ENCODE peak calls at places on chromosome 16, in nine cellular contexts. X, L, B, O, R, Z, H, F and J are unnamed samples.

GRCh38 chr16:52521570-52521969 is 25.4 kb downstream of the TOX3 start:
- DNase-seq in X (no peak), L (no peak), B (no peak), O (no peak), R (no peak), Z (no peak), H (no peak), F (no peak), J (no peak)

GRCh38 chr16:76900285-76901263 is 290.4 kb upstream of the MON1B start:
- DNase-seq in X (no peak), L (no peak), B (no peak), O (no peak), R (no peak), Z (no peak), H (no peak), F (no peak), J (no peak)

GRCh38 chr16:13858873-13859580 is 60.9 kb upstream of the ERCC4 start:
- DNase-seq in X (no peak), L (no peak), B (no peak), O (no peak), R (no peak), Z (no peak), H (no peak), F (no peak), J (no peak)

GRCh38 chr16:23729503-23730424 is 16.7 kb upstream of the ERN2 start:
- DNase-seq in X (no peak), L (no peak), B (no peak), O (no peak), R (no peak), Z (peak), H (no peak), F (no peak), J (no peak)

GRCh38 chr16:85477801-85478363 is 135.2 kb upstream of the GSE1 start:
- DNase-seq in X (no peak), L (no peak), B (no peak), O (no peak), R (no peak), Z (no peak), H (no peak), F (no peak), J (no peak)

GRCh38 chr16:17334096-17334495 is 136.7 kb downstream of the XYLT1 start:
- DNase-seq in X (no peak), L (no peak), B (no peak), O (no peak), R (no peak), Z (no peak), H (peak), F (no peak), J (no peak)

GRCh38 chr16:69243479-69243878 is 56.5 kb downstream of the SNTB2 start:
- DNase-seq in X (no peak), L (no peak), B (no peak), O (no peak), R (no peak), Z (no peak), H (no peak), F (no peak), J (no peak)

GRCh38 chr16:53736297-53736696 is 32.3 kb downstream of the FTO start:
- DNase-seq in X (no peak), L (no peak), B (no peak), O (no peak), R (no peak), Z (no peak), H (no peak), F (no peak), J (no peak)

GRCh38 chr16:77406680-77407079 is 28.2 kb downstream of the ADAMTS18 start:
- DNase-seq in X (no peak), L (no peak), B (no peak), O (no peak), R (no peak), Z (no peak), H (no peak), F (no peak), J (no peak)

GRCh38 chr16:67246081-67246944 is 968 bp downstream of the FHOD1 start:
- DNase-seq in X (peak), L (peak), B (peak), O (peak), R (no peak), Z (peak), H (no peak), F (peak), J (peak)

GRCh38 chr16:49287572-49287971 is 5.9 kb upstream of the CBLN1 start:
- DNase-seq in X (no peak), L (no peak), B (no peak), O (no peak), R (no peak), Z (no peak), H (no peak), F (no peak), J (no peak)

GRCh38 chr16:68644715-68645493 is at the start of gene CDH3:
- DNase-seq in X (peak), L (peak), B (no peak), O (peak), R (no peak), Z (peak), H (no peak), F (peak), J (peak)

GRCh38 chr16:15509051-15509592 is 74.7 kb downstream of the BMERB1 start:
- DNase-seq in X (no peak), L (no peak), B (no peak), O (no peak), R (no peak), Z (no peak), H (no peak), F (no peak), J (no peak)

GRCh38 chr16:81337097-81337496 is 22.3 kb downstream of the GAN start:
- DNase-seq in X (no peak), L (no peak), B (no peak), O (no peak), R (no peak), Z (no peak), H (no peak), F (no peak), J (no peak)

GRCh38 chr16:31386157-31386984 is 6.8 kb upstream of the ITGAD start:
- DNase-seq in X (no peak), L (no peak), B (peak), O (no peak), R (no peak), Z (no peak), H (no peak), F (no peak), J (no peak)

GRCh38 chr16:69410285-69410990 is 14.0 kb upstream of the CYB5B start:
- DNase-seq in X (no peak), L (no peak), B (peak), O (no peak), R (no peak), Z (no peak), H (no peak), F (no peak), J (no peak)

GRCh38 chr16:49487746-49488145 is 114.1 kb downstream of the C16orf78 start:
- DNase-seq in X (no peak), L (no peak), B (no peak), O (no peak), R (no peak), Z (no peak), H (no peak), F (no peak), J (no peak)

GRCh38 chr16:17366299-17366961 is 104.3 kb downstream of the XYLT1 start:
- DNase-seq in X (no peak), L (no peak), B (no peak), O (no peak), R (no peak), Z (no peak), H (no peak), F (no peak), J (no peak)

GRCh38 chr16:16021988-16022682 is 72.7 kb downstream of the ABCC1 start:
- DNase-seq in X (no peak), L (peak), B (peak), O (peak), R (peak), Z (peak), H (peak), F (peak), J (no peak)

GRCh38 chr16:54936979-54937672 is 6.5 kb downstream of the IRX5 start:
- DNase-seq in X (peak), L (peak), B (peak), O (no peak), R (no peak), Z (no peak), H (no peak), F (peak), J (peak)

GRCh38 chr16:89562027-89562599 is 1.6 kb downstream of the RPL13 start:
- DNase-seq in X (no peak), L (no peak), B (no peak), O (no peak), R (no peak), Z (peak), H (no peak), F (no peak), J (no peak)

GRCh38 chr16:26952411-26952810 is 114.3 kb upstream of the C16orf82 start:
- DNase-seq in X (no peak), L (no peak), B (no peak), O (no peak), R (no peak), Z (no peak), H (no peak), F (no peak), J (no peak)
- TF ChIP-seq CTCF in X (no peak), L (no peak), B (no peak), O (no peak), R (no peak), Z (no peak), H (no peak), F (no peak), J (no peak)

GRCh38 chr16:60123387-60124023 is 1389.4 kb upstream of the GOT2 start:
- DNase-seq in X (no peak), L (no peak), B (no peak), O (no peak), R (no peak), Z (no peak), H (no peak), F (no peak), J (no peak)
- TF ChIP-seq CTCF in X (no peak), L (no peak), B (no peak), O (no peak), R (no peak), Z (no peak), H (no peak), F (no peak), J (no peak)

GRCh38 chr16:57113042-57113453 is 20.7 kb downstream of the CPNE2 start:
- DNase-seq in X (no peak), L (no peak), B (no peak), O (no peak), R (no peak), Z (no peak), H (no peak), F (no peak), J (no peak)

GRCh38 chr16:57115148-57115503 is 22.7 kb downstream of the CPNE2 start:
- DNase-seq in X (no peak), L (no peak), B (no peak), O (no peak), R (no peak), Z (no peak), H (no peak), F (no peak), J (no peak)

GRCh38 chr16:57118461-57119084 is 26.2 kb downstream of the CPNE2 start:
- DNase-seq in X (no peak), L (no peak), B (no peak), O (no peak), R (no peak), Z (no peak), H (no peak), F (no peak), J (no peak)

GRCh38 chr16:57113664-57114063 is 21.3 kb downstream of the CPNE2 start:
- DNase-seq in X (no peak), L (no peak), B (no peak), O (no peak), R (no peak), Z (no peak), H (no peak), F (no peak), J (no peak)

DNA sequence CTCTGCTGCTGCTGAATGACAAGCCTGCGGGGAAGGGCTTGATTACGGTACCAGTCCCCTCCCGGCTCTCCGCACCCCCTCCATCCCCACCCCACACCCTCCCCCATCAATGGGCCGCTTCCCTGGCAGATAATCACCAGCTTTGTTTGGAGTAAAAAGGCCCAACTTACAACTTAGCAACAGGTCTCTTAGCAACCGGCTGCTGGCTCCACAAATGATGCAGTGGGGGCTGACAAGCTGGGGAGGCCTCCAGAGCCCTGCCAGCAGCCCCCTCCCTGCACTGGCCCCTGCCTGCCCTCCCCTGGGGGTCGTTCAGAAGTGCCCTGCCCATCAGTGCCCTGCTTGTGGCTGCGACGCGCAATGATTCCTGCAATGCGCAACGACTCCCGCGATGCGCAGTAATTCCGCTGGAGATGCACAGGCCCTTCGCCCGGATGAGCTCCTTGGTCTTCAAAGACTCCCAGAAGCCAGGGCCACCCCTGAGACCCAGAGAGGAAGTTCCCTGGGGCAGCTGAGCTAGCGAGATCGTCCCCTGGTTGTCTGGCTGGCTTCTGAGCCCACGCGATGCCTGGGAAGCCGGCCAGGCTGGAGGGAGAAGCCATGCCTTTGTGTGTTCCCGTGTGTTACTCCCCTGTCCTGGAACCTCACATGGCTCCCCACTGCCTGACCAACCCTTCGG is 23.3 kb downstream of the CPNE2 start:
- DNase-seq in X (no peak), L (no peak), B (no peak), O (no peak), R (no peak), Z (no peak), H (no peak), F (peak), J (no peak)
- TF ChIP-seq CTCF in X (no peak), L (no peak), B (no peak), O (no peak), R (no peak), Z (no peak), H (no peak), F (no peak), J (no peak)

DNA sequence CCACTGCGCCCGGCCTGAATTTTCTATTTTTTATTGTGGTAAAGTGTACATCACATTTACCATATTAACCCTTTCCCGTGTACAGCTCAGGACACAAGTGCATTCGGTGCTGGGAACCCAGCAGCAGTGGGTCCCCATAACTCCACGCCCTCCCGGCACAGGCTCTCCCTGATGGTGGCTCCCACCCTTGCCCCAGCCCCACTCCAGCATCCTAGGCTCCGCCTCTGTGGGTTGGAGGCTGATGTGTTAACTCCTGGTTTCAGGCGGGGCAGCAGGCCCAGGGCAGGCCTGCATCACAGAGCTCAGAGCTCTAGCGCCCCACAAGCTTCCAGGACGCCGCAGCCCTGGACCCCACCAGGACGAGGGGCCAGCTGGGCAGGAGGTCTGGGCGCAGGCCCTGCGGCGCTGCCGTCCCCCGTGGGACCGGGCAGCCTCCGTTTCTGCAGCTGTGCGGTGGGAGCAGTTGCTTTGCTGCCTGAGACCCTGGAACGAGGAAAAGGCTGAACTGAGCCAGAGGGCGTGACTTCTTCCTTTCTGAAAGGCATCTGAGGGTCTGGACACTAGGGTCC is 19.6 kb downstream of the ZFPM1 start:
- DNase-seq in X (no peak), L (no peak), B (no peak), O (no peak), R (no peak), Z (no peak), H (no peak), F (no peak), J (no peak)
- TF ChIP-seq CTCF in X (no peak), L (no peak), B (no peak), O (no peak), R (no peak), Z (no peak), H (no peak), F (no peak), J (no peak)

DNA sequence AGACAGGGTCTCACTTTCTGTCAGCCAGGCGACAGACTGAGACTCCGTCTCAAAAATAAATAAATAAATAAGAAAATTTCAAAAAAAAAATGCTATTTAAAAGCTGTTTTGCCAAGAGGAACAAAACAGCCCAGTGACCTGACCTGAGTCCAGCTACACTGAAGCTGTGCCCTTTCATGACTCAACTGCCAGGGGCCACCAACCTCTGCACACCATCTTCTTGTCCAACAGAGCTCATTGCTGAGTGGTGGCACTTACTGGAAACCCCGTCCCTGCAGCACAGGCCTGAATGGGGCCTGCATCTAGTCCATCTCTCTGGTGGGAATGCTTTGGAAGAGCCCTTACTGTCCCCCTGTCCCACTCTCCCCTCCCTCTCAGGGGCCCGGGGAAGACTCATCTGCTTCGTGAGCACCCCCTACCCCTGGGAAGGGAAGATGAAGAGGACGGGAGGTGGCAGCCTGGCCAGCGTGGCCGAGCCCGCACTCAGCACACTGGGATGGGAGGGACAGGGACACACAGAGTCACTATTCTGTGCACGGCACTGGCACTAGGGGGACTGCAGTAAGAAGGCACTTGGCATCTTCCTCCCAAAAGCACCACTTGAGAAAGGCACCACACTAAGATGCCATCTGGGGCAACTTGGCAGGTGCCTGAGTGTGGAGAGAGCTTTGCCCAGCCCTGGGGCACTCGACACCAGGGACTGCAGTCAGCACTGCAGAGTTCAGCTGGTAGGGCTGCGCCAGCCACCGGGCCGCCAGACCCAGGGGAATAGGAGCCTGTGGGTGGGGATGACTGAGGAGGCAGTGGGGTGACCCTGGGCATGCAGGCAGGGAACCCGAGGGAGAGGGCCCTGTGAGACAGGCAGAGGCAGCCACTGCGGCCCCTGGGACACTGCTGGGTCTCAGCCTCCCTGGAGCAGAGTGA is 13.5 kb downstream of the FBXO31 start:
- DNase-seq in X (no peak), L (no peak), B (no peak), O (no peak), R (no peak), Z (no peak), H (no peak), F (no peak), J (no peak)
- TF ChIP-seq CTCF in X (no peak), L (no peak), B (no peak), O (no peak), R (no peak), Z (no peak), H (no peak), F (no peak), J (no peak)